ENCODE peak calls at places on chromosomes 6 and 20, in four cellular contexts. G, C, Y and U are unnamed samples.

GRCh38 chr6:127971945-127972391 is 71.1 kb upstream of the THEMIS start:
- DNase-seq in G (no peak), C (no peak), Y (peak), U (no peak)

GRCh38 chr6:37366910-37367309 is 13.1 kb downstream of the RNF8 start:
- DNase-seq in G (no peak), C (no peak), Y (no peak), U (no peak)

GRCh38 chr6:15662246-15663056 is at the start of gene DTNBP1:
- DNase-seq in G (peak), C (peak), Y (peak), U (no peak)

GRCh38 chr6:75331134-75331533 is 46.5 kb upstream of the TMEM30A start:
- DNase-seq in G (no peak), C (no peak), Y (no peak), U (no peak)

GRCh38 chr6:105786890-105787655 is 299.1 kb upstream of the PRDM1 start:
- DNase-seq in G (no peak), C (no peak), Y (no peak), U (no peak)

GRCh38 chr6:143215363-143215762 is 154.7 kb downstream of the AIG1 start:
- DNase-seq in G (no peak), C (no peak), Y (no peak), U (no peak)

GRCh38 chr20:43534016-43534415 is 24.8 kb upstream of the SGK2 start:
- DNase-seq in G (no peak), C (no peak), Y (no peak), U (no peak)

GRCh38 chr20:40441771-40442170 is 247.3 kb downstream of the MAFB start:
- DNase-seq in G (no peak), C (no peak), Y (no peak), U (no peak)

GRCh38 chr6:149075616-149076354 is 241.7 kb upstream of the TAB2 start:
- DNase-seq in G (no peak), C (no peak), Y (no peak), U (no peak)

GRCh38 chr20:57654998-57655811 is 35.0 kb upstream of the ZBP1 start:
- DNase-seq in G (no peak), C (peak), Y (no peak), U (no peak)

GRCh38 chr6:43724354-43724753 is 36.8 kb upstream of the MRPS18A start:
- DNase-seq in G (no peak), C (no peak), Y (no peak), U (no peak)

GRCh38 chr20:51128198-51128597 is 105.3 kb upstream of the KCNG1 start:
- DNase-seq in G (no peak), C (no peak), Y (no peak), U (no peak)

GRCh38 chr6:161901740-161902426 is 628.0 kb upstream of the AGPAT4 start:
- DNase-seq in G (no peak), C (no peak), Y (no peak), U (no peak)

GRCh38 chr6:56795852-56796532 is 153.3 kb upstream of the DST start:
- DNase-seq in G (no peak), C (no peak), Y (no peak), U (no peak)

GRCh38 chr6:19805146-19805515 is 32.0 kb upstream of the ID4 start:
- DNase-seq in G (no peak), C (no peak), Y (no peak), U (no peak)

GRCh38 chr20:46272389-46273047 is 35.8 kb downstream of the CDH22 start:
- DNase-seq in G (no peak), C (no peak), Y (no peak), U (no peak)

GRCh38 chr6:11848852-11849731 is 70.5 kb upstream of the ADTRP start:
- DNase-seq in G (no peak), C (no peak), Y (no peak), U (no peak)

GRCh38 chr6:71420693-71421328 is 132.2 kb downstream of the OGFRL1 start:
- DNase-seq in G (peak), C (peak), Y (no peak), U (peak)

GRCh38 chr6:137699036-137699683 is 167.9 kb upstream of the TNFAIP3 start:
- DNase-seq in G (no peak), C (no peak), Y (no peak), U (no peak)

GRCh38 chr6:47769951-47770350 is 11.9 kb upstream of the OPN5 start:
- DNase-seq in G (no peak), C (no peak), Y (no peak), U (no peak)

GRCh38 chr6:150632785-150633465 is 33.2 kb downstream of the PLEKHG1 start:
- DNase-seq in G (no peak), C (no peak), Y (no peak), U (no peak)

GRCh38 chr20:3686867-3687321 is 5.1 kb upstream of the ADAM33 start:
- DNase-seq in G (no peak), C (peak), Y (no peak), U (no peak)

GRCh38 chr6:113969888-113970807 is 800 bp downstream of the HDAC2 start:
- DNase-seq in G (peak), C (peak), Y (no peak), U (peak)

GRCh38 chr20:18465536-18466200 is 1.2 kb downstream of the DZANK1 start:
- DNase-seq in G (no peak), C (no peak), Y (no peak), U (no peak)